ENCODE peak calls at places on chromosomes 13 and 19, in seven cellular contexts. T is psoas muscle, R is thoracic aorta, D is fibroblast of lung, C is left ventricle myocardium inferior, V is foreskin fibroblast, Y is kidney epithelial cell. F is an unnamed sample.

GRCh38 chr19:56840452-56841193 is at the start of the genes PEG3 and ZIM2:
- DNase-seq in C (peak), R (peak), Y (no peak), T (peak), D (no peak), V (no peak), F (no peak)

GRCh38 chr13:114151565-114152284 is 19.3 kb upstream of the RASA3 start:
- DNase-seq in R (no peak), D (peak), Y (no peak), C (no peak), T (peak), V (no peak), F (no peak)

GRCh38 chr19:48403606-48404005 is 10.1 kb downstream of the GRIN2D start:
- DNase-seq in R (no peak), V (no peak), Y (no peak), T (no peak), C (no peak), D (peak), F (no peak)

GRCh38 chr19:56748443-56748842 is 76.9 kb upstream of the ZNF835 start:
- DNase-seq in Y (no peak), C (no peak), V (no peak), T (no peak), R (no peak), D (no peak), F (no peak)

GRCh38 chr13:31797154-31797775 is 57.9 kb downstream of the RXFP2 start:
- DNase-seq in D (peak), Y (peak), R (no peak), V (no peak), C (no peak), T (no peak), F (no peak)

GRCh38 chr13:44507639-44508038 is 68.5 kb downstream of the TSC22D1 start:
- DNase-seq in D (no peak), R (no peak), V (no peak), C (no peak), T (no peak), Y (no peak), F (no peak)

GRCh38 chr19:6076675-6077463 is 33.4 kb downstream of the RFX2 start:
- DNase-seq in V (peak), T (no peak), R (no peak), D (peak), Y (no peak), C (no peak), F (peak)

GRCh38 chr19:39498262-39499081 is at the start of gene DLL3:
- DNase-seq in T (no peak), Y (no peak), C (no peak), D (no peak), R (no peak), V (no peak), F (no peak)

GRCh38 chr19:4046946-4047683 is 19.6 kb downstream of the ZBTB7A start:
- DNase-seq in C (no peak), D (no peak), Y (no peak), V (no peak), T (no peak), R (no peak), F (no peak)

GRCh38 chr13:20209937-20210336 is 17.2 kb upstream of the GJB2 start:
- DNase-seq in Y (no peak), V (no peak), C (no peak), D (no peak), R (no peak), T (no peak), F (no peak)

GRCh38 chr19:46616631-46617322 is 8.1 kb downstream of the PTGIR start:
- DNase-seq in Y (no peak), T (peak), V (peak), C (peak), R (no peak), D (peak), F (no peak)
- TF ChIP-seq CTCF in Y (peak), T (peak), V (peak), C (peak), R (peak), D (peak), F (peak)

DNA sequence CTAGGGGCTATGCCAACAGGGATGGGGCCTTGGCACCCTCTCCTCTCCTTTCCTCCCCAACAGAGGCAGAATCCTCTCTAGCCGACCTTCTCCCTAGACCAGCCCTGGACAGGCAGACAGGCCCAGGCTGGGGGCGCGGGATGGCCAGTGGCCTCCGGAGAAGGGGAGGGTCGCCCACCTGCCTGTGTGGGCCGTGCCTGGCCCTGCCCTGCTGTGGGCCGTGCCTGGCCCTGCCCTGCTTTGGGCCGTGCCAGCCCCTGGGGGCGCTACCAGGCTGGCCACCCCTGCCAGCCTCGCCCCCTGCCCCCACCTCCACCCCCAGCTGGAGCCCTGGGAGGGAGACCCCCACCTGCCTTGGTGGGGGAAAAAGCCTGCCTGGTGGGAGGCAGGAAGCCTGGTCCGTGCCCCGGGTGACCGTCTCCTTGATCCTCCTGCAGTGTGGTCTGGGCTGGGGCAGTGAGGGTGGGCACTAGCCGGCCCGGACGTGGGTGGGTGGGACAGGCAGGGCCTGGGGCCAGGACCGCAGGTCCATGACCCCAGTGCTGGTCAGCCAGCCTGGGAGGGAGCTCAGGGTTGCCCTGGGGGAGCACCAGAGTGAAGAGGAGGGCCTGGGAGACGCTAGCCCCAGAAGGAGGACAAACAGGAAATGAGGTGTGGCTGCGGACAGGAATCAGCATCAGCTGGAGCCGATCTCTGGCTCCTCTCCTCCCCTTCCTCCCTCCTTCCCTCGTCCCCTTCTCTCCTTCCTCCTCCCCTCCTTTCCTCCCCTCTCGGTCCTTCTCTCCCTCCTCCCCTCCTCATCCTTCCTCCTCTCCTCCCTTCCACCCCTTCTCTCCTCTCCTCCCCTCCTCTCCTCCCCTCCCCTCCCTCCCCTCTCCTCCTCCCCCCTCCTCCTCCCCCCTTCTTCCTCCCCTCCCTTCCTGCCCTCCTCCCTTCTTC is 5.1 kb upstream of the MKNK2 start:
- DNase-seq in C (peak), Y (no peak), R (no peak), T (peak), V (peak), D (peak), F (no peak)
- TF ChIP-seq CTCF in C (no peak), Y (peak), R (no peak), T (no peak), V (no peak), D (no peak), F (peak)

GRCh38 chr13:109314101-109314500 is 472.3 kb downstream of the IRS2 start:
- DNase-seq in C (no peak), V (no peak), T (no peak), R (no peak), D (no peak), Y (no peak), F (no peak)

GRCh38 chr13:109307027-109307426 is 479.4 kb downstream of the IRS2 start:
- DNase-seq in R (no peak), C (no peak), T (no peak), V (no peak), Y (no peak), D (peak), F (no peak)

GRCh38 chr13:109315481-109315880 is 470.9 kb downstream of the IRS2 start:
- DNase-seq in T (no peak), C (no peak), D (no peak), R (no peak), V (no peak), Y (no peak), F (no peak)

GRCh38 chr13:109312399-109312798 is 474.0 kb downstream of the IRS2 start:
- DNase-seq in R (no peak), V (no peak), Y (no peak), D (no peak), C (no peak), T (no peak), F (no peak)

DNA sequence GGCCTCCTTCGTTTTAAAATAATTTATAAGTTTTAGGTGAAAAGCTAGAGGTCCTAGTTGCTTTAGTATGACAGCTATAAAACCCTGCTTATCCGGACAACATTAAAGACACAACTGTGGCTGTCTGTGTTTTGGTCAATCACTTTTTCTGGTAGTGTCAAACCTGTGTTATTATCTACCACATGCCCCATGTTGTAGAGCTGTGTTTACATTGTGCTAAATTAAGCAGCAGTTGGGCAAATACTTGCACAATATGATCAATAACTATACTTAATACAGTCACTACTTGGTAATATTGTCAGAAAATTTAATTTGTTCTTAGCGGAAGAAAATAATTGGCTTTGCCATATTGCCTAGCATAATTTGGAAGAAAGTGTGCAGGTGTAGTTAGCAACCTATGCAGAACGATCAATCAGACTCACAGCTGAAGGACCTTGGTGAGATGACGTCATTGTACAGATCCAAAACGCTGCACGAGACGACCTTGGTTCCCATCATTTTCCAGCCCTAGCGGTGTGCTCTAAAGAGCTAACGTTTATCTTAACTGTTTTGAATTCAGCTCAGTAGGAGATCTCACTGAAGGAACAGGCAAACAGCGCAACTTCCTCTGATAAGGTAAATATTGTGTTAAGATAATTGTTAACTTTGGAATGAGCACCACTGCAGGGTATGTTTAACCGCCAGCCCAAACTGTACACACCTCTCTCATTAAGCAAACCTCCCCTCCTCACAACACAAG is 476.6 kb downstream of the IRS2 start:
- DNase-seq in C (no peak), V (no peak), T (no peak), R (no peak), D (no peak), Y (no peak), F (no peak)
- TF ChIP-seq CTCF in C (no peak), V (no peak), T (no peak), R (no peak), D (no peak), Y (no peak), F (no peak)

GRCh38 chr13:29943301-29944085 is 93.1 kb upstream of the UBL3 start:
- DNase-seq in R (no peak), Y (no peak), C (no peak), D (no peak), V (no peak), T (no peak), F (no peak)
- TF ChIP-seq CTCF in R (no peak), Y (no peak), C (no peak), D (no peak), V (no peak), T (no peak), F (no peak)

F was measured in BJ.